ENCODE peak calls at places on chromosomes 4 and X, in eight cellular contexts. J, I, Q, L, Y, O, H and T are unnamed samples.

GRCh38 chrX:30039768-30040167 is 175.6 kb upstream of the MAGEB2 start:
- DNase-seq in J (no peak), I (no peak), Q (no peak), L (no peak), Y (peak; percentile 7), O (peak; percentile 48), H (no peak), T (no peak)

GRCh38 chr4:182875471-182875870 is 41.7 kb downstream of the DCTD start:
- DNase-seq in J (no peak), I (no peak), Q (no peak), L (no peak), Y (no peak), O (no peak), H (no peak), T (no peak)

GRCh38 chrX:154531626-154532025 is 15.0 kb downstream of the G6PD start:
- DNase-seq in J (no peak), I (no peak), Q (no peak), L (peak; percentile 58), Y (no peak), O (peak; percentile 64), H (no peak), T (no peak)

GRCh38 chrX:104987063-104987462 is 233.4 kb downstream of the TEX13A start:
- DNase-seq in J (no peak), I (no peak), Q (no peak), L (no peak), Y (peak; percentile 0), O (peak; percentile 3), H (no peak), T (peak; percentile 12)

GRCh38 chrX:100512471-100512870 is 72.3 kb upstream of the TNMD start:
- DNase-seq in J (no peak), I (no peak), Q (no peak), L (no peak), Y (peak; percentile 8), O (no peak), H (no peak), T (peak; percentile 10)

GRCh38 chr4:186881521-186882220 is 158.0 kb upstream of the FAT1 start:
- DNase-seq in J (no peak), I (no peak), Q (no peak), L (no peak), Y (peak; percentile 20), O (peak; percentile 91), H (no peak), T (peak; percentile 41)

GRCh38 chr4:112060212-112060611 is 85.0 kb upstream of the FAM241A start:
- DNase-seq in J (no peak), I (no peak), Q (no peak), L (no peak), Y (peak; percentile 38), O (no peak), H (no peak), T (no peak)

GRCh38 chr4:164997324-164997723 is 19.9 kb upstream of the TRIM61 start:
- DNase-seq in J (no peak), I (no peak), Q (no peak), L (no peak), Y (no peak), O (no peak), H (no peak), T (peak; percentile 29)

GRCh38 chr4:73753215-73753614 is 12.8 kb downstream of the CXCL8 start:
- DNase-seq in J (no peak), I (no peak), Q (no peak), L (no peak), Y (no peak), O (no peak), H (no peak), T (no peak)

GRCh38 chrX:41475611-41476241 is 28.6 kb downstream of the NYX start:
- DNase-seq in J (no peak), I (no peak), Q (no peak), L (peak; percentile 89), Y (no peak), O (no peak), H (no peak), T (no peak)

GRCh38 chrX:9597361-9598035 is 132.6 kb downstream of the TBL1X start:
- DNase-seq in J (no peak), I (no peak), Q (no peak), L (no peak), Y (no peak), O (no peak), H (no peak), T (no peak)

GRCh38 chrX:141839856-141840255 is 1.7 kb downstream of the MAGEC3 start:
- DNase-seq in J (no peak), I (no peak), Q (no peak), L (no peak), Y (no peak), O (peak; percentile 50), H (no peak), T (no peak)

GRCh38 chr4:181258569-181258968 is 984.6 kb upstream of the TENM3 start:
- DNase-seq in J (no peak), I (no peak), Q (no peak), L (no peak), Y (no peak), O (no peak), H (no peak), T (no peak)

GRCh38 chr4:80036306-80036705 is 36.7 kb downstream of the ANTXR2 start:
- DNase-seq in J (no peak), I (no peak), Q (no peak), L (no peak), Y (no peak), O (no peak), H (no peak), T (no peak)
- H3K27ac ChIP-seq in J (peak overlapping the region; percentile 60), I (peak overlapping the region; percentile 59), Q (no peak overlapping the region), L (no peak overlapping the region), Y (peak overlapping the region; percentile 97), O (peak overlapping the region; percentile 54), H (peak overlapping the region; percentile 53), T (no peak overlapping the region)

GRCh38 chrX:19751068-19751467 is 136.3 kb downstream of the SH3KBP1 start:
- DNase-seq in J (no peak), I (no peak), Q (no peak), L (no peak), Y (no peak), O (no peak), H (no peak), T (no peak)
- TF ChIP-seq CTCF in J (no peak), I (no peak), Q (no peak), L (no peak), Y (no peak), O (no peak), H (no peak), T (no peak)

DNA sequence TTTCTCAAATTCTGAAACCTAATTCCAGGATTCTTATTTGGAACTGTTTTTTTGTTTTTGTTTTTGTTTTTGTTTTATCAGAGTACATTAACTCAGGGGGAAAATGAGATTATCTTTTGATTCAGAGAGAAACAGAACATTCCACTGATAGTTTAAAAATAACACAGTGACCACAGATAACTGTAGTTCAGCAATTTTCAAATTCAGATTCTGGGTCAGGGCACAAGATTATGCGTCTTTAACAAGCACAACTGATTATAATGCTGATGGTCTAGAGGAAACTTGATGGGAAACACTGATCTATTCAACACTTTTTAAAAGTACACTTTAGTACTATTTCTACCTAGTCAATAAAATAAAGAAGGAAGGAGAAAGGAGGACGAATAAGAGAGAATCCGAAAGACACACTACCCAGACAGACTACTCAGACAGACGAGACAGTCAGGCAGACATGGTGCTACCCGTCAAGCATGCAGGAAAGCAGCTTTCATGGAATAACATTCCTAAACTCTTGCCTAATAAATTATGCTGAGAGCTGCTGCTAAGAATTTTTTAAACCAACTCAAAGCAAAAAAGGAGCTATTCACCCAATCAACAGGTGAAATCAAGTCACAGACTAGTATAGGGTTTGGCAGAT is 59.0 kb downstream of the APBB2 start:
- DNase-seq in J (no peak), I (no peak), Q (no peak), L (no peak), Y (peak; percentile 80), O (peak; percentile 93), H (no peak), T (peak; percentile 54)
- H3K27ac ChIP-seq in J (peak overlapping the region; percentile 13), I (peak overlapping the region; percentile 55), Q (no peak overlapping the region), L (no peak overlapping the region), Y (no peak overlapping the region), O (peak overlapping the region; percentile 89), H (peak overlapping the region; percentile 3), T (no peak overlapping the region)

DNA sequence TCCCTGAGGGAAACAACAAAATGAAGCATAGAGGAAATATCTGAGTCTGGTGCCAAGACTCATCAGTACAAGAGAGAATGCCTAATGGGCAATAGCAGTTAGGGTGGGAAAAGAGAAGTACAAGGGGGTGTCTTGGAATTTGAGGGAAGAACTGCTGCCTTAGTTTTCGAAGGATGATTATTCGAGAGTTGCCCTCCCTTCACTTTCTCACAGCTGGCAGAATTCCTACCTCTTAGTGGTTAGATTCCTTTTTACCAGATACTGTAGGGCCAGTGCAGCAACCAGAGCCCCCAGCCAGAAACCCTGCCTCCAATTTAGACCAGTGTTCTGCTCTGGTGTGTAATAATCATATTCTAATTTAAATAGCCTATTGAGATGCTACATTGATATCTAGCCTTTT is 56.5 kb downstream of the NFKB1 start:
- DNase-seq in J (no peak), I (no peak), Q (no peak), L (no peak), Y (no peak), O (no peak), H (no peak), T (no peak)
- TF ChIP-seq CTCF in J (no peak), I (no peak), Q (no peak), L (no peak), Y (no peak), O (no peak), H (no peak), T (no peak)

GRCh38 chr4:87979810-87980209 is 4.3 kb downstream of the SPP1 start:
- DNase-seq in J (no peak), I (no peak), Q (no peak), L (no peak), Y (no peak), O (no peak), H (no peak), T (no peak)
- H3K27ac ChIP-seq in J (no peak overlapping the region), I (no peak overlapping the region), Q (no peak overlapping the region), L (no peak overlapping the region), Y (no peak overlapping the region), O (no peak overlapping the region), H (no peak overlapping the region), T (no peak overlapping the region)

DNA sequence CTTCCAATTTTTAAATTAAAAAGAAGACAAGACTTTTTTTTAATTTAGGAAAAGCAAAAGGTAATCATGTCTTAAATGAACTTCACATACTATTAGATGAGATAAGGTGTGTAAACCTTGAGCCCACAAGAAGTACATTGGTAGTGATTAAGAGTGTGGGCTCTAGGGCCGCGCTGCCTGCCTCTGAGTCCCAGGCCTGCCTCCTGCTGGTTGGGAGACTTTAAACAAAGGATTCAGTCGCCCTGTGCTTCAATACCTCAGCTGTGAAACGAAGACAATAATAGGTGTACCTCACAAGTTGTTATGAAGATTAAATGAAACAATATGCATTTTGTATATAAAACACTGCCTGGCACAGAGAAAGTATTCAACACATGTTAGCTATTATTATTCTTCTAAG is 95.9 kb upstream of the MYOZ2 start:
- DNase-seq in J (no peak), I (no peak), Q (no peak), L (peak; percentile 72), Y (no peak), O (no peak), H (no peak), T (no peak)
- TF ChIP-seq CTCF in J (peak; percentile 54), I (no peak), Q (no peak), L (peak; percentile 54), Y (no peak), O (no peak), H (no peak), T (no peak)

GRCh38 chr4:168522371-168522770 is 25.5 kb downstream of the PALLD start:
- DNase-seq in J (no peak), I (no peak), Q (no peak), L (no peak), Y (no peak), O (no peak), H (no peak), T (no peak)
- H3K27ac ChIP-seq in J (no peak overlapping the region), I (no peak overlapping the region), Q (no peak overlapping the region), L (no peak overlapping the region), Y (peak overlapping the region; percentile 39), O (no peak overlapping the region), H (no peak overlapping the region), T (no peak overlapping the region)